ENCODE peak calls at places on chromosomes 16 and 17, in five cellular contexts. One of them, this sample, is unnamed.

GRCh38 chr17:57773557-57773956 is 28.5 kb upstream of the CCDC182 start:
- DNase-seq in H1: no peak
- DNase-seq in mesenchymal stem cell: no peak
- DNase-seq in IMR-90: no peak
- DNase-seq in H9: peak; percentile 8
- DNase-seq in this sample: no peak

GRCh38 chr16:21184834-21185233 is 26.4 kb downstream of the LDAF1 start:
- DNase-seq in H9: no peak
- DNase-seq in mesenchymal stem cell: peak; percentile 6
- DNase-seq in H1: no peak
- DNase-seq in IMR-90: no peak
- DNase-seq in this sample: no peak

GRCh38 chr16:1009358-1010150 is 28.0 kb downstream of the SOX8 start:
- DNase-seq in H9: no peak
- DNase-seq in IMR-90: no peak
- DNase-seq in H1: no peak
- DNase-seq in mesenchymal stem cell: no peak
- DNase-seq in this sample: no peak

GRCh38 chr16:70696368-70696767 is 10.5 kb upstream of the MTSS2 start:
- DNase-seq in H9: no peak
- DNase-seq in H1: no peak
- DNase-seq in mesenchymal stem cell: no peak
- DNase-seq in IMR-90: no peak
- DNase-seq in this sample: no peak

GRCh38 chr17:40499551-40500189 is 1.8 kb downstream of the TNS4 start:
- DNase-seq in H9: peak; percentile 93
- DNase-seq in IMR-90: peak; percentile 60
- DNase-seq in mesenchymal stem cell: peak; percentile 79
- DNase-seq in H1: no peak
- DNase-seq in this sample: no peak

GRCh38 chr16:85626191-85626951 is 13.2 kb downstream of the GSE1 start:
- DNase-seq in IMR-90: no peak
- DNase-seq in H1: no peak
- DNase-seq in H9: peak; percentile 62
- DNase-seq in mesenchymal stem cell: peak; percentile 59
- DNase-seq in this sample: peak; percentile 71

GRCh38 chr17:65557349-65558310 is 3.8 kb downstream of the AXIN2 start:
- DNase-seq in IMR-90: peak; percentile 55
- DNase-seq in mesenchymal stem cell: peak; percentile 16
- DNase-seq in H9: no peak
- DNase-seq in H1: no peak
- DNase-seq in this sample: no peak

GRCh38 chr17:78315355-78316114 is 44.3 kb downstream of the SOCS3 start:
- DNase-seq in H9: no peak
- DNase-seq in IMR-90: peak; percentile 92
- DNase-seq in H1: peak; percentile 39
- DNase-seq in mesenchymal stem cell: peak; percentile 96
- DNase-seq in this sample: no peak

GRCh38 chr17:53574038-53574437 is 248.7 kb upstream of the KIF2B start:
- DNase-seq in H9: no peak
- DNase-seq in IMR-90: no peak
- DNase-seq in H1: no peak
- DNase-seq in mesenchymal stem cell: no peak
- DNase-seq in this sample: no peak

GRCh38 chr17:31067699-31068184 is 27.0 kb upstream of the NF1 start:
- DNase-seq in H1: no peak
- DNase-seq in H9: no peak
- DNase-seq in IMR-90: peak; percentile 88
- DNase-seq in mesenchymal stem cell: peak; percentile 89
- DNase-seq in this sample: no peak

GRCh38 chr16:89883346-89884040 is 10.1 kb downstream of the TCF25 start:
- DNase-seq in H1: no peak
- DNase-seq in IMR-90: no peak
- DNase-seq in H9: no peak
- DNase-seq in mesenchymal stem cell: no peak
- DNase-seq in this sample: no peak

GRCh38 chr16:19872179-19872863 is 12.3 kb downstream of the GPRC5B start:
- DNase-seq in IMR-90: no peak
- DNase-seq in H1: no peak
- DNase-seq in mesenchymal stem cell: no peak
- DNase-seq in H9: no peak
- DNase-seq in this sample: no peak

GRCh38 chr17:62627219-62627903 is at the start of gene MRC2:
- DNase-seq in mesenchymal stem cell: peak; percentile 92
- DNase-seq in H9: peak; percentile 82
- DNase-seq in IMR-90: peak; percentile 82
- DNase-seq in H1: no peak
- DNase-seq in this sample: peak; percentile 56

GRCh38 chr16:75029854-75030253 is 31.0 kb downstream of the ZNRF1 start:
- DNase-seq in H9: no peak
- DNase-seq in mesenchymal stem cell: peak; percentile 35
- DNase-seq in H1: no peak
- DNase-seq in IMR-90: peak; percentile 84
- DNase-seq in this sample: no peak

GRCh38 chr16:89552329-89552728 is 8.2 kb upstream of the RPL13 start:
- DNase-seq in IMR-90: no peak
- DNase-seq in H1: no peak
- DNase-seq in mesenchymal stem cell: no peak
- DNase-seq in H9: no peak
- DNase-seq in this sample: no peak

GRCh38 chr16:85284138-85284897 is 172.0 kb upstream of the CIBAR2 start:
- DNase-seq in IMR-90: no peak
- DNase-seq in mesenchymal stem cell: no peak
- DNase-seq in H1: no peak
- DNase-seq in H9: no peak
- DNase-seq in this sample: peak; percentile 49

GRCh38 chr16:70152578-70153302 is 20.8 kb upstream of the CLEC18C start:
- DNase-seq in mesenchymal stem cell: no peak
- DNase-seq in H1: no peak
- DNase-seq in IMR-90: no peak
- DNase-seq in H9: no peak
- DNase-seq in this sample: no peak

GRCh38 chr17:36825113-36825955 is 111.9 kb upstream of the LHX1 start:
- DNase-seq in mesenchymal stem cell: no peak
- DNase-seq in H9: no peak
- DNase-seq in IMR-90: no peak
- DNase-seq in H1: no peak
- DNase-seq in this sample: no peak

GRCh38 chr17:78823282-78824046 is 17.1 kb downstream of the USP36 start:
- DNase-seq in H9: no peak
- DNase-seq in IMR-90: no peak
- DNase-seq in mesenchymal stem cell: no peak
- DNase-seq in H1: no peak
- DNase-seq in this sample: no peak

GRCh38 chr17:73911726-73912359 is 267.6 kb upstream of the SDK2 start:
- DNase-seq in H9: no peak
- DNase-seq in H1: no peak
- DNase-seq in mesenchymal stem cell: no peak
- DNase-seq in IMR-90: no peak
- DNase-seq in this sample: no peak

GRCh38 chr16:85176541-85177447 is 64.5 kb upstream of the CIBAR2 start:
- DNase-seq in H1: no peak
- DNase-seq in mesenchymal stem cell: no peak
- DNase-seq in H9: no peak
- DNase-seq in IMR-90: peak; percentile 52
- DNase-seq in this sample: no peak

GRCh38 chr16:81996664-81997529 is 14.4 kb downstream of the SDR42E1 start:
- DNase-seq in mesenchymal stem cell: peak; percentile 85
- DNase-seq in H9: no peak
- DNase-seq in H1: no peak
- DNase-seq in IMR-90: peak; percentile 57
- DNase-seq in this sample: no peak

GRCh38 chr17:77537566-77537965 is 396.8 kb downstream of the SEC14L1 start:
- DNase-seq in IMR-90: no peak
- DNase-seq in H9: no peak
- DNase-seq in H1: no peak
- DNase-seq in mesenchymal stem cell: no peak
- DNase-seq in this sample: no peak

GRCh38 chr17:56902350-56902749 is 11.5 kb downstream of the TRIM25 start:
- DNase-seq in IMR-90: peak; percentile 34
- DNase-seq in mesenchymal stem cell: no peak
- DNase-seq in H9: no peak
- DNase-seq in H1: no peak
- DNase-seq in this sample: no peak

GRCh38 chr17:77769215-77769614 is 189.3 kb upstream of the TNRC6C start:
- DNase-seq in mesenchymal stem cell: no peak
- DNase-seq in H1: no peak
- DNase-seq in IMR-90: peak; percentile 6
- DNase-seq in H9: no peak
- DNase-seq in this sample: no peak

GRCh38 chr17:34572483-34572882 is 6.9 kb upstream of the TMEM132E start:
- DNase-seq in H1: no peak
- DNase-seq in mesenchymal stem cell: no peak
- DNase-seq in H9: no peak
- DNase-seq in IMR-90: no peak
- DNase-seq in this sample: no peak

GRCh38 chr17:83145358-83145738 is 65.9 kb downstream of the METRNL start:
- DNase-seq in mesenchymal stem cell: no peak
- DNase-seq in H1: no peak
- DNase-seq in H9: no peak
- DNase-seq in IMR-90: no peak
- DNase-seq in this sample: no peak

GRCh38 chr17:45147102-45147580 is 1.1 kb upstream of the HEXIM1 start:
- DNase-seq in mesenchymal stem cell: no peak
- DNase-seq in H1: no peak
- DNase-seq in H9: no peak
- DNase-seq in IMR-90: peak; percentile 62
- DNase-seq in this sample: peak; percentile 80

GRCh38 chr17:2101448-2102257 is 46.8 kb downstream of the HIC1 start:
- DNase-seq in mesenchymal stem cell: no peak
- DNase-seq in IMR-90: no peak
- DNase-seq in H1: no peak
- DNase-seq in H9: no peak
- DNase-seq in this sample: no peak

GRCh38 chr17:79830763-79831366 is 8.4 kb downstream of the CBX4 start:
- DNase-seq in IMR-90: no peak
- DNase-seq in H1: no peak
- DNase-seq in mesenchymal stem cell: no peak
- DNase-seq in H9: no peak
- DNase-seq in this sample: no peak

DNA sequence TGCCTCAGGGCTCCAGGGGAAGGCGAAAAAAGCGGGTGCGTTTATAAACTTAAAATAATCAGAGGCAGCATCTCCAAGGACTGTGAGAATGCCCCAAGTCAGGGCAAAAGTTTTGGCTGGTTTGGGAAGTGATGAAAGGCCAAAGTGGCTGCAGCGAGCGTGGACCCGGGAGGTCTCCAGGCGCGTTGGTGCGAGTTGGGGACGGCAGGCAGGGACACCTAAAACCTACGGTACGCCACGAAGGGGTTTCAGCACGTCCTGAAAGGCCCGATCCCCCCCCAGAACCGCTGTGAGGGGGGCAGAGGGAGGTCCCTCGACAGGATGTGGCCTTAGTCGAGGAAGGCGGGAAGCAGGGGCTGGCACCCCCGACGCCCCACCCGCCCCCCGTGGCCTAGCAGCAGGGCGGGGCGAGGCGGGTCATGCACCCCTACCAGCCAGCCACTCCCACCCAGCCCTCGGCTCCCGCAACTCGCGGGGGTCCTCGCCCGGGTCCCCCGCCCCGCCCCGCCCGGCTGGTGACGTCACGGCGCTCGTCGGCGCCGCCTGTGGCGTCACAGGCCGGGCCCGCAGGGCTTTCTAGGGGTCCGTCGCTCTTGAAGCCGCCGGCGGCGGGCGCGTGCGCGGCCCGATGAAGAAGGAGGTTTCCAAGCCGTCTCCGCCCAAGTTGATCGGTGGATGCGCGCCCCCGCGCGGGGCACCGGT is at the start of gene MYCBPAP:
- DNase-seq in H1: peak; percentile 43
- DNase-seq in mesenchymal stem cell: peak; percentile 82
- DNase-seq in IMR-90: peak; percentile 68
- DNase-seq in H9: peak; percentile 90
- DNase-seq in this sample: peak; percentile 83
- H3K14ac ChIP-seq in H1: no peak within 1 kb of the TSS
- H3K14ac ChIP-seq in mesenchymal stem cell: peak within 1 kb of the TSS; percentile 61
- H3K14ac ChIP-seq in IMR-90: peak within 1 kb of the TSS; percentile 91
- H3K14ac ChIP-seq in H9: peak within 1 kb of the TSS; percentile 62
- H3K14ac ChIP-seq in this sample: peak within 1 kb of the TSS; percentile 87

GRCh38 chr17:75875940-75876189 is 2.5 kb downstream of the TRIM47 start:
- DNase-seq in mesenchymal stem cell: no peak
- DNase-seq in IMR-90: no peak
- DNase-seq in H1: no peak
- DNase-seq in H9: no peak
- DNase-seq in this sample: no peak

GRCh38 chr17:75876938-75877751 is 1.2 kb downstream of the TRIM47 start:
- DNase-seq in IMR-90: peak; percentile 97
- DNase-seq in mesenchymal stem cell: peak; percentile 99
- DNase-seq in H9: peak; percentile 68
- DNase-seq in H1: no peak
- DNase-seq in this sample: no peak

GRCh38 chr17:75875182-75875939 is 3.0 kb downstream of the TRIM47 start:
- DNase-seq in H9: no peak
- DNase-seq in H1: no peak
- DNase-seq in IMR-90: no peak
- DNase-seq in mesenchymal stem cell: no peak
- DNase-seq in this sample: no peak

GRCh38 chr17:75877752-75878173 is 618 bp downstream of the TRIM47 start:
- DNase-seq in IMR-90: peak; percentile 71
- DNase-seq in H9: peak; percentile 85
- DNase-seq in mesenchymal stem cell: peak; percentile 82
- DNase-seq in H1: no peak
- DNase-seq in this sample: peak; percentile 61

GRCh38 chr17:75876190-75876937 is 2.0 kb downstream of the TRIM47 start:
- DNase-seq in H1: no peak
- DNase-seq in mesenchymal stem cell: peak; percentile 18
- DNase-seq in IMR-90: no peak
- DNase-seq in H9: peak; percentile 86
- DNase-seq in this sample: no peak
- H3K9ac ChIP-seq in H1: no peak overlapping the region
- H3K9ac ChIP-seq in mesenchymal stem cell: peak overlapping the region; percentile 98
- H3K9ac ChIP-seq in IMR-90: peak overlapping the region; percentile 11
- H3K9ac ChIP-seq in H9: no peak overlapping the region
- H3K9ac ChIP-seq in this sample: peak overlapping the region; percentile 81

DNA sequence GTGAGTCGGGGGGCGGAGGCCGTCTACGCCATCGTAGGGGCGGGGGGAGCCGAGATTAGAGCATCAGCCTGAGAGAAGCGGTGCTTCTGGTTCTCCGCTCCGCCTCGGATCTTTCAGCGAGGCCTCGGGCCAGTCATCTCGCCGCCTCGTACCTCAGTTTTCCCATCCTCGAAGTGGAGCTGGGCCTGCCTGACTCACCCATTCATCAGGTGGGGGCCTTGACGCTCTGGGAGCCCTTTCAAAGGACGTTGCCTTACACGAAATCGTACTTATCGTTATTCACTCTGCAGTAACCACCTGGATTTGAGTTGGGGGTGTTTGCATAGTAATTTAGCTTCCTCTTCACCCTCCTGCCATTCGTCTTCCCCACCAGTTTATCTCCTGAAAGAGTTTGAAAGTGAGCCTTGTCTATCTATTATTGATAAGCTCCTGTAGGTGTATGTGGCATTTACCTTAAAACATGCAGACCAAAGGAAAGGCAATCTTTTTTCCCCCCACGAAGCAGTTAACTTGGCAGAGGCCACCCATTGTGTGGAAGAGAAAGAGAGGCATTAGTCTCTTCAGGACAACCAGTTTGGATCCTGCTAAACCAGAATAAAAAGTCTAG is 674 bp downstream of the TAF15 start:
- DNase-seq in H9: peak; percentile 44
- DNase-seq in IMR-90: peak; percentile 23
- DNase-seq in mesenchymal stem cell: no peak
- DNase-seq in H1: no peak
- DNase-seq in this sample: no peak
- H2BK5ac ChIP-seq in H9: no peak overlapping the region
- H2BK5ac ChIP-seq in IMR-90: peak overlapping the region; percentile 90
- H2BK5ac ChIP-seq in mesenchymal stem cell: no peak overlapping the region
- H2BK5ac ChIP-seq in H1: peak overlapping the region; percentile 96
- H2BK5ac ChIP-seq in this sample: peak overlapping the region; percentile 40

GRCh38 chr16:30741461-30741914 is 6.7 kb upstream of the PHKG2 start:
- DNase-seq in IMR-90: peak; percentile 92
- DNase-seq in mesenchymal stem cell: peak; percentile 92
- DNase-seq in H1: no peak
- DNase-seq in H9: peak; percentile 63
- DNase-seq in this sample: no peak
- H3K14ac ChIP-seq in IMR-90: peak overlapping the region; percentile 57
- H3K14ac ChIP-seq in mesenchymal stem cell: no peak overlapping the region
- H3K14ac ChIP-seq in H1: no peak overlapping the region
- H3K14ac ChIP-seq in H9: no peak overlapping the region
- H3K14ac ChIP-seq in this sample: no peak overlapping the region

This sample was measured in neuronal stem cell.